ENCODE peak calls at places on chromosomes 13 and 19, in five cellular contexts. D, W, E, C and T are unnamed samples. For H3K4me1, the result is how much of the 10 kb centered on the place peaks cover.

GRCh38 chr19:4067396-4068057 is 828 bp upstream of the ZBTB7A start:
- DNase-seq in D (peak), W (no peak), E (peak), C (no peak), T (no peak)

GRCh38 chr19:3053780-3054179 is 8.5 kb downstream of the TLE5 start:
- DNase-seq in D (no peak), W (no peak), E (no peak), C (no peak), T (no peak)

GRCh38 chr19:34310494-34310981 is 54.5 kb upstream of the GPI start:
- DNase-seq in D (no peak), W (no peak), E (no peak), C (no peak), T (no peak)

GRCh38 chr13:53343345-53343744 is 314.7 kb downstream of the OLFM4 start:
- DNase-seq in D (no peak), W (no peak), E (peak), C (no peak), T (no peak)

GRCh38 chr19:42150940-42151339 is 18.7 kb upstream of the POU2F2 start:
- DNase-seq in D (no peak), W (no peak), E (no peak), C (no peak), T (no peak)

GRCh38 chr13:33138441-33138840 is 122.2 kb downstream of the KL start:
- DNase-seq in D (peak), W (no peak), E (no peak), C (no peak), T (no peak)

GRCh38 chr19:14361824-14362223 is 19.4 kb upstream of the ADGRE5 start:
- DNase-seq in D (no peak), W (no peak), E (peak), C (no peak), T (no peak)

GRCh38 chr19:55372316-55373081 is 2.2 kb upstream of the IL11 start:
- DNase-seq in D (no peak), W (no peak), E (no peak), C (peak), T (peak)

GRCh38 chr13:92297971-92298942 is 899.8 kb downstream of the GPC5 start:
- DNase-seq in D (no peak), W (no peak), E (peak), C (no peak), T (no peak)

GRCh38 chr13:30847697-30848307 is 58.3 kb upstream of the MEDAG start:
- DNase-seq in D (peak), W (no peak), E (no peak), C (peak), T (peak)

GRCh38 chr13:110136660-110137585 is 170.0 kb downstream of the COL4A1 start:
- DNase-seq in D (peak), W (no peak), E (peak), C (no peak), T (no peak)

GRCh38 chr13:44573790-44574465 is 2.2 kb downstream of the TSC22D1 start:
- DNase-seq in D (no peak), W (no peak), E (peak), C (peak), T (peak)

GRCh38 chr19:2798158-2798685 is 12.9 kb downstream of the THOP1 start:
- DNase-seq in D (no peak), W (no peak), E (no peak), C (no peak), T (no peak)

GRCh38 chr19:33947565-33947964 is 150.9 kb downstream of the KCTD15 start:
- DNase-seq in D (no peak), W (no peak), E (no peak), C (no peak), T (no peak)

GRCh38 chr13:113074876-113075275 is 30.7 kb upstream of the F7 start:
- DNase-seq in D (peak), W (no peak), E (no peak), C (no peak), T (no peak)

GRCh38 chr13:112968380-112968909 is 569 bp upstream of the MCF2L start:
- DNase-seq in D (no peak), W (peak), E (no peak), C (no peak), T (no peak)

GRCh38 chr19:45419396-45419795 is 4.3 kb downstream of the ERCC1 start:
- DNase-seq in D (no peak), W (no peak), E (no peak), C (no peak), T (no peak)

GRCh38 chr19:10988921-10989320 is 28.1 kb downstream of the SMARCA4 start:
- DNase-seq in D (no peak), W (no peak), E (no peak), C (no peak), T (no peak)

GRCh38 chr13:103157434-103158145 is 91.4 kb upstream of the SLC10A2 start:
- DNase-seq in D (no peak), W (no peak), E (no peak), C (no peak), T (no peak)

GRCh38 chr19:47700934-47701716 is 12.1 kb upstream of the EHD2 start:
- DNase-seq in D (no peak), W (no peak), E (no peak), C (no peak), T (no peak)

GRCh38 chr19:44757735-44758505 is 9.4 kb downstream of the BCL3 start:
- DNase-seq in D (peak), W (peak), E (peak), C (peak), T (no peak)

GRCh38 chr19:1252221-1252817 is 3.9 kb downstream of the MIDN start:
- DNase-seq in D (peak), W (peak), E (no peak), C (peak), T (peak)

GRCh38 chr19:33811246-33811645 is 14.6 kb downstream of the KCTD15 start:
- DNase-seq in D (peak), W (no peak), E (no peak), C (no peak), T (no peak)

GRCh38 chr13:98141938-98142426 is 912 bp upstream of the FARP1 start:
- DNase-seq in D (peak), W (peak), E (peak), C (no peak), T (no peak)

GRCh38 chr13:98144501-98145350 is 1.8 kb downstream of the FARP1 start:
- DNase-seq in D (no peak), W (no peak), E (peak), C (peak), T (peak)

GRCh38 chr13:98142427-98143156 is at the start of gene FARP1:
- DNase-seq in D (peak), W (peak), E (peak), C (peak), T (peak)

GRCh38 chr13:98143601-98144500 is 957 bp downstream of the FARP1 start:
- DNase-seq in D (peak), W (peak), E (no peak), C (peak), T (peak)

GRCh38 chr13:98143157-98143553 is 261 bp downstream of the FARP1 start:
- DNase-seq in D (peak), W (peak), E (peak), C (no peak), T (no peak)
- H3K4me1 ChIP-seq in D (under half), W (under half), E (under half), C (under half), T (under half)

GRCh38 chr13:46679369-46680180 is 117.4 kb downstream of the ESD start:
- DNase-seq in D (no peak), W (no peak), E (no peak), C (peak), T (no peak)
- H3K4me1 ChIP-seq in D (under half), W (half or more), E (under half), C (under half), T (under half)

GRCh38 chr19:8001651-8001994 is 3.8 kb downstream of the ELAVL1 start:
- DNase-seq in D (no peak), W (no peak), E (no peak), C (no peak), T (no peak)
- H3K4me1 ChIP-seq in D (under half), W (half or more), E (under half), C (under half), T (under half)

GRCh38 chr19:13102416-13102665 is 317 bp downstream of the LYL1 start:
- DNase-seq in D (no peak), W (no peak), E (no peak), C (no peak), T (no peak)
- H3K4me1 ChIP-seq in D (under half), W (half or more), E (under half), C (under half), T (under half)